ENCODE peak calls at places on chromosomes 1 and 21, in eight cellular contexts. R, G, W, U, B, N, Y and H are unnamed samples.

GRCh38 chr1:175755516-175755915 is 12.1 kb upstream of the TNR start:
- DNase-seq in R (no peak), B (no peak), G (no peak), Y (no peak), W (no peak), U (no peak), N (no peak), H (no peak)

GRCh38 chr1:232438476-232438875 is 191.5 kb downstream of the SIPA1L2 start:
- DNase-seq in Y (no peak), G (peak), U (no peak), W (no peak), N (no peak), R (no peak), B (no peak), H (no peak)

GRCh38 chr1:198238121-198238520 is 81.3 kb downstream of the NEK7 start:
- DNase-seq in B (peak), W (no peak), U (peak), Y (no peak), G (no peak), R (no peak), N (no peak), H (no peak)

GRCh38 chr1:3895279-3895950 is 4.7 kb downstream of the C1orf174 start:
- DNase-seq in U (no peak), G (no peak), Y (peak), B (no peak), N (peak), R (no peak), W (no peak), H (no peak)

GRCh38 chr1:223870617-223871574 is 25.1 kb upstream of the TP53BP2 start:
- DNase-seq in G (no peak), Y (no peak), R (no peak), N (no peak), U (peak), B (peak), W (no peak), H (no peak)

GRCh38 chr1:29490204-29490934 is 254.0 kb downstream of the PTPRU start:
- DNase-seq in U (no peak), B (no peak), N (peak), R (no peak), Y (no peak), G (no peak), W (no peak), H (peak)

GRCh38 chr1:25858494-25858893 is 763 bp downstream of the AUNIP start:
- DNase-seq in G (no peak), N (no peak), B (no peak), W (no peak), Y (no peak), R (no peak), U (no peak), H (no peak)

GRCh38 chr1:230589951-230590350 is 52.3 kb upstream of the COG2 start:
- DNase-seq in R (no peak), N (no peak), B (no peak), Y (no peak), W (no peak), G (no peak), U (no peak), H (no peak)

GRCh38 chr1:6037338-6037762 is 8.3 kb upstream of the KCNAB2 start:
- DNase-seq in R (no peak), Y (no peak), N (no peak), U (no peak), G (peak), W (peak), B (no peak), H (no peak)

GRCh38 chr1:224503161-224504118 is 68.8 kb upstream of the WDR26 start:
- DNase-seq in G (peak), W (peak), R (peak), B (peak), N (peak), U (peak), Y (peak), H (peak)

GRCh38 chr1:198927129-198927528 is 288.3 kb downstream of the PTPRC start:
- DNase-seq in W (no peak), R (no peak), Y (no peak), U (no peak), N (no peak), B (no peak), G (no peak), H (no peak)

GRCh38 chr1:246158131-246158530 is 348.9 kb downstream of the SMYD3 start:
- DNase-seq in B (no peak), Y (no peak), W (no peak), G (no peak), U (no peak), N (no peak), R (no peak), H (no peak)

GRCh38 chr21:44353200-44353970 is at the start of gene TRPM2:
- DNase-seq in N (no peak), R (no peak), U (peak), B (peak), Y (no peak), G (no peak), W (no peak), H (no peak)

GRCh38 chr1:69494171-69494570 is 73.6 kb upstream of the LRRC7 start:
- DNase-seq in B (no peak), W (no peak), G (peak), N (no peak), R (no peak), Y (peak), U (no peak), H (no peak)

GRCh38 chr1:153742411-153743142 is 14.7 kb downstream of the INTS3 start:
- DNase-seq in R (no peak), U (no peak), B (no peak), N (no peak), Y (peak), W (peak), G (peak), H (no peak)

GRCh38 chr1:162672678-162673259 is 40.5 kb downstream of the DDR2 start:
- DNase-seq in G (no peak), Y (peak), W (no peak), R (no peak), N (no peak), U (no peak), B (no peak), H (no peak)

GRCh38 chr1:174142836-174143235 is 16.5 kb upstream of the RABGAP1L start:
- DNase-seq in Y (no peak), W (no peak), G (no peak), R (no peak), B (no peak), N (no peak), U (no peak), H (no peak)

GRCh38 chr1:11447903-11448302 is 31.1 kb upstream of the DISP3 start:
- DNase-seq in Y (no peak), W (no peak), B (no peak), G (no peak), N (no peak), R (no peak), U (no peak), H (no peak)

GRCh38 chr1:170337413-170337994 is 191.7 kb downstream of the NTMT2 start:
- DNase-seq in G (no peak), R (no peak), U (no peak), N (no peak), W (no peak), Y (no peak), B (no peak), H (no peak)

GRCh38 chr21:42400525-42400924 is 3.2 kb upstream of the UBASH3A start:
- DNase-seq in U (no peak), N (no peak), B (no peak), Y (peak), W (no peak), G (no peak), R (no peak), H (no peak)

GRCh38 chr1:159869173-159869572 is 6.7 kb upstream of the VSIG8 start:
- DNase-seq in W (no peak), Y (peak), R (no peak), N (peak), U (no peak), G (peak), B (no peak), H (no peak)

GRCh38 chr1:213122514-213122929 is 71.5 kb downstream of the RPS6KC1 start:
- DNase-seq in U (no peak), N (no peak), R (no peak), Y (peak), G (peak), W (peak), B (no peak), H (no peak)

GRCh38 chr1:14522331-14523241 is 75.9 kb upstream of the KAZN start:
- DNase-seq in R (no peak), Y (peak), U (no peak), B (no peak), G (peak), N (peak), W (peak), H (peak)

GRCh38 chr1:54287821-54288220 is 87.9 kb downstream of the MRPL37 start:
- DNase-seq in Y (peak), B (no peak), G (no peak), U (no peak), N (no peak), W (no peak), R (peak), H (peak)

GRCh38 chr1:87093286-87093685 is 178.9 kb downstream of the HS2ST1 start:
- DNase-seq in B (no peak), W (no peak), U (no peak), R (no peak), G (no peak), Y (peak), N (no peak), H (no peak)

DNA sequence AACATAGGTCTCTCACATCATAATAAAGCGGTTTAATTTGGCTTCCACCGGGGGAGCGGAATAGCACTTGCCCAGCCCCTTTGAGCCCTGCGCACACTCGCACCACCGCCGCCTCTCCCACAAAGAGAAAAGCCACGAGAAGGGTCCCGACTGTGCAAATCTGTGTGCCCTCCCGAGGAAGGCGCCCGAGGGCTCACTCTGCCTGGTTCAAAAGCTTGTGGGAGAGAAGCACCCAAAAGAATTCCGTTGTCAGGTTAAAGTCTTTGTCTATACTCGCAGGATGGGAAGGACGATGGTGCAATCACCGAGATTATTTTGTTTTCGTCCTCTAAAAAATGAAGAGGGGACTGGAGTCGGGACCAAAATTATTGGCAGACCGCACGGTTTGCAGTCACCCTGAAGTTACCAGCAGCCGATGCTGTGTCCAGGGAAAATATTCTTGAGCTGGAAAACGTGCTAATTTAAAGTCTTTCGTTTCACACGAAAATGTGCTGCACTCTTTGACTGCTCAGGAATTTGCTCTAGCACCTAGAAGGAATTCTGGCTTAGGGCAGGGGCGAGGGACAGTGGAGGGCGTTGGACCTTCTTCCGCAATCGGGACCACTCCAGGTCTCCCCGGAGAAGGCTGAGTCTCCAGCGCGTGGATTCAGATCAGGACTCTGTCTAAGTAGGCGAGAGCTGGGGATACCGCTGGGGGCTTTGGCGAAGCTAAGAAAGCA is 6.6 kb upstream of the SIM2 start:
- DNase-seq in B (no peak), N (no peak), G (no peak), R (no peak), U (no peak), W (no peak), Y (no peak), H (no peak)
- H3K4me3 ChIP-seq in B (no peak), N (no peak), G (no peak), R (no peak), U (no peak), W (no peak), Y (no peak), H (no peak)

DNA sequence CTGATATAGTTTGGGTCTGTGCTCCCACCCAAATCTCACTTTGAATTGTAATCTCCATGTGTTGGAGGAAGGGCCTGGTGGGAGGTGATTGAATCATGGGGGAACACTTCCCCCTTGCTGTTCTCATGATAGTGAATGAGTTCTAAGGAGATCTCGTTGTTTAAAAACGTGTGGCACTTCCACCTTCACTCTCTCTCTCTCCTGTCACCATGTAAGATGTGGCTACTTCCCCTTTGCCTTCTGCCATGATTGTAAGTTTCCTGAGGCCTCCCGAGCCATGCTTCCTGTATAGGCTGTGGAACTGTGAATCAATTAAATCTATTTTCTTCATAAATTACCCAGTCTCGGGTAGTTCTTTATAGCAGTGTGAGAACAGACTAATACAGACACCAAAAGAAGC is 40.4 kb downstream of the FRRS1 start:
- DNase-seq in Y (no peak), U (no peak), N (no peak), W (no peak), G (no peak), R (no peak), B (no peak), H (no peak)
- TF ChIP-seq CTCF in Y (no peak), U (no peak), N (no peak), W (no peak), G (no peak), R (no peak), B (no peak), H (no peak)

DNA sequence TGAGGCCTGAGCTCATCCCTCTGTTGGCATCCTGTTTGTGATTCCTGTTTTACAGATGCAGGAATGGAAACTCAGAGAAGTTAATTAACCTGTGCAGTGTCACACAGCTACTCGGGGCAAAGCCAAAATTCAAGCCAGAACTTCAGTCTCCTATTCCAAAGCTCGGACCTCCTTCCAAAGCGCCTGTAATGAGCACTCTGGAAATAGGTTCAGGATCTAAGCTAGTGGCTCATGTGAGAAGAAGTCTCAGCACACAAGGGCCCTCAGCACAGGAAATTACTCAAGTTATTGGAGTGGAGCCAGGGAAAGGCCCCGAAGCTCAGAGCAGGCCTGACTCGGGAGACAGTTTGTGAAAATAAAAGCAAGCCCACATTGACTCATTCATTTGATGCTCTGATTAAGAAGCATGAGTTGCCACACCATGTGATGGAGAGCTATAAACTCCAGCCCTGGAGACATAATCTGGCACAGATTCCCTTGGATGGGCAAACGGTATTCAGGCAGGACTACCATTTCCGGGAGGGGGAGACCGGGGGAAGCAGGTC is 50.6 kb upstream of the LYST start:
- DNase-seq in N (peak), U (peak), Y (peak), G (peak), R (peak), W (peak), B (peak), H (peak)
- H3K4me3 ChIP-seq in N (no peak), U (no peak), Y (no peak), G (no peak), R (no peak), W (no peak), B (no peak), H (no peak)

GRCh38 chr21:29335720-29336119 is 37.0 kb downstream of the BACH1 start:
- DNase-seq in U (no peak), G (no peak), Y (peak), R (no peak), W (no peak), N (no peak), B (no peak), H (no peak)
- TF ChIP-seq CTCF in U (no peak), G (peak), Y (no peak), R (no peak), W (no peak), N (no peak), B (no peak), H (no peak)

GRCh38 chr1:244435562-244436205 is 16.0 kb downstream of the ADSS2 start:
- DNase-seq in B (no peak), U (no peak), G (peak), W (peak), Y (peak), N (no peak), R (no peak), H (no peak)

GRCh38 chr1:244442850-244443249 is 8.9 kb downstream of the ADSS2 start:
- DNase-seq in N (no peak), R (no peak), U (no peak), B (no peak), W (no peak), Y (no peak), G (no peak), H (no peak)

GRCh38 chr1:244439391-244440032 is 12.2 kb downstream of the ADSS2 start:
- DNase-seq in G (no peak), R (no peak), N (no peak), Y (no peak), U (no peak), W (no peak), B (no peak), H (no peak)

GRCh38 chr1:244436336-244437102 is 15.2 kb downstream of the ADSS2 start:
- DNase-seq in Y (peak), G (peak), N (no peak), B (no peak), U (no peak), W (no peak), R (no peak), H (no peak)

DNA sequence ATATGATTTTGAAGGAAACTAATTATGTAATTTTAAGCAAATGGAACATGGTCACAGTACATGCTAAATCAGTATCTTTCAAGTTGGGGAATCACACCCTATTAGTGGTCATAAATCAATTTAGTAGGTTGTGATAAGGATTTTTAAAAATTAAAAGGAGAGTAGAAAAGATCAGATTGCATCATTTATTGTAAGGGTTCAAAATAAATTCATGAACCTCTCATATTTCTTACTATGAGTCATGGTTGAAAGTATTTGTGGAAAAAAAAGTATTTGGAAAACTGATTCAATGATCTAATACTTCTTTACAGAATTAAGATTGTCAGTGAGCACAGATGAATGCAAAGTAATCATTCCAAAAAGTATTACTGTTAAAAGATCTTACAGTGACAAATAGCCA is 14.6 kb downstream of the ADSS2 start:
- DNase-seq in W (no peak), R (no peak), G (peak), N (no peak), B (no peak), Y (peak), U (no peak), H (no peak)
- H3K4me3 ChIP-seq in W (no peak), R (no peak), G (no peak), N (no peak), B (no peak), Y (no peak), U (no peak), H (no peak)

DNA sequence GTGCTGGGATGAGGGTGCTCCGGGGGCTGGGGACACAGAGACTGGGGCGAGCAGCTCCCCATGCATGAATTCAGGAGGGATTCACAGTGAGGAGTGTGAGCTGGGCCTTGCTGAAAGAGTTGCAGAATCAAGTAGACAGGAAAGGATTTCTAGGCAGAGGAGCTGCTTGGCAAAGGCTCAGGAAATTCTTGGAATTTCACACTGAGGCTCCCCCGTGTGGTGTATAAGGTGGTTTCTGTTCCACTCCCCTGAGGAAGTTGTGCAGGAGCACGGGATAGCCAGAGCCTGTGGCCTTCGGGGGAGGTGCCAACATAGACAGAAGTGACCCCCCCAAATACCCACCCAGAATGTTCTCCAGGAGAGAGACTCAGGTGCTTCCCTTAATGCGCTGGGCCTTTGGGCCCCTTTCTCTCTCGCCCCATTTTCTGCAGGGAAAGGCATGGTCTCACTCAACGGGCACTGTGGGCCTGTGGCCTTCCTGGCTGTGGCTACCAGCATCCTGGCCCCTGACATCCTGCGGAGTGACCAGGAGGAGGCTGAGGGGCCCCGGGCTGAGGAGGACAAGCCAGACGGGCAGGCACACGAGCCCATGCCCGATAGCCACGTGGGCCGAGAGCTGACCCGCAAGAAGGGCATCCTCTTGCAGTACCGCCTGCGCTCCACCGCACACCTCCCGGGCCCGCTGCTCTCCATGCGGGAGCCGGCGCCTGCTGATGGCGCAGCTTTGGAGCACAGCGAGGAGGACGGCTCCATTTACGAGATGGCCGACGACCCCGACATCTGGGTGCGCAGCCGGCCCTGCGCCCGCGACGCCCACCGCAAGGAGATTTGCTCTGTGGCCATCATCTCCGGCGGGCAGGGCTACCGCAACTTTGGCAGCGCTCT is 58.5 kb upstream of the ACTL8 start:
- DNase-seq in U (no peak), Y (peak), R (no peak), N (no peak), B (no peak), W (peak), G (peak), H (no peak)
- TF ChIP-seq CTCF in U (peak), Y (peak), R (no peak), N (no peak), B (no peak), W (peak), G (peak), H (no peak)

GRCh38 chr1:172360511-172360910 is 60.0 kb upstream of the C1orf105 start:
- DNase-seq in R (no peak), B (no peak), Y (peak), G (peak), N (no peak), W (no peak), U (no peak), H (no peak)
- H3K4me3 ChIP-seq in R (no peak), B (no peak), Y (no peak), G (no peak), N (no peak), W (no peak), U (no peak), H (no peak)